ENCODE peak calls at places on chromosomes 4 and X, in eight cellular contexts. Q is OCI-LY7; Z is HepG2; J is KG1; T is IMR-90; E is OCI-M1; H is mammary epithelial cell; U is activated CD8-positive, alpha-beta memory T cell treated with anti-CD3 and anti-CD28 coated beads for 48 hours. C is an unnamed sample.

GRCh38 chr4:10579700-10580099 is 104.9 kb downstream of the CLNK start:
- DNase-seq in Q (no peak), Z (no peak), J (no peak), T (no peak), E (no peak), H (no peak), U (no peak), C (no peak)

GRCh38 chrX:53479295-53479694 is 45.1 kb upstream of the HSD17B10 start:
- DNase-seq in Q (no peak), Z (no peak), J (no peak), T (peak), E (peak), H (peak), U (no peak), C (peak)

GRCh38 chrX:135086197-135086854 is 34.0 kb downstream of the ETDB start:
- DNase-seq in Q (peak), Z (peak), J (no peak), T (peak), E (peak), H (peak), U (no peak), C (peak)

GRCh38 chr4:139129206-139129605 is 47.8 kb downstream of the ELF2 start:
- DNase-seq in Q (no peak), Z (no peak), J (no peak), T (peak), E (no peak), H (no peak), U (no peak), C (no peak)

GRCh38 chrX:84710611-84711010 is 208.4 kb upstream of the HDX start:
- DNase-seq in Q (no peak), Z (no peak), J (no peak), T (no peak), E (no peak), H (no peak), U (no peak), C (no peak)

GRCh38 chr4:107492566-107492965 is 227.5 kb downstream of the PAPSS1 start:
- DNase-seq in Q (no peak), Z (no peak), J (no peak), T (no peak), E (no peak), H (no peak), U (no peak), C (no peak)

GRCh38 chr4:177505171-177505615 is 63.0 kb upstream of the AGA start:
- DNase-seq in Q (no peak), Z (no peak), J (no peak), T (no peak), E (no peak), H (no peak), U (no peak), C (no peak)

GRCh38 chrX:46251755-46252154 is 293.5 kb downstream of the ZNF674 start:
- DNase-seq in Q (no peak), Z (peak), J (no peak), T (peak), E (no peak), H (peak), U (no peak), C (peak)